ENCODE peak calls at places on chromosomes 5 and 9, in seven cellular contexts. One of them, this sample, is unnamed.

GRCh38 chr5:156406023-156406422 is 79.1 kb downstream of the SGCD start:
- DNase-seq in RWPE1: no peak
- DNase-seq in dorsolateral prefrontal cortex: no peak
- DNase-seq in prostate gland: no peak
- DNase-seq in cardiac muscle cell: no peak
- DNase-seq in IMR-90: no peak
- DNase-seq in neuronal stem cell: no peak
- DNase-seq in this sample: no peak

GRCh38 chr9:72362680-72363139 is 2.3 kb downstream of the ZFAND5 start:
- DNase-seq in neuronal stem cell: no peak
- DNase-seq in RWPE1: no peak
- DNase-seq in prostate gland: peak; percentile 80
- DNase-seq in dorsolateral prefrontal cortex: peak; percentile 73
- DNase-seq in IMR-90: peak; percentile 76
- DNase-seq in cardiac muscle cell: peak; percentile 89
- DNase-seq in this sample: peak; percentile 72

GRCh38 chr5:172477466-172477865 is 23.1 kb upstream of the SH3PXD2B start:
- DNase-seq in cardiac muscle cell: no peak
- DNase-seq in RWPE1: no peak
- DNase-seq in neuronal stem cell: no peak
- DNase-seq in dorsolateral prefrontal cortex: no peak
- DNase-seq in prostate gland: no peak
- DNase-seq in IMR-90: no peak
- DNase-seq in this sample: no peak

GRCh38 chr9:14692536-14692917 is 705 bp downstream of the ZDHHC21 start:
- DNase-seq in IMR-90: no peak
- DNase-seq in cardiac muscle cell: no peak
- DNase-seq in RWPE1: no peak
- DNase-seq in dorsolateral prefrontal cortex: no peak
- DNase-seq in neuronal stem cell: no peak
- DNase-seq in prostate gland: no peak
- DNase-seq in this sample: peak; percentile 49

GRCh38 chr5:41707853-41708603 is 162.2 kb downstream of the OXCT1 start:
- DNase-seq in prostate gland: no peak
- DNase-seq in IMR-90: peak; percentile 76
- DNase-seq in neuronal stem cell: peak; percentile 9
- DNase-seq in RWPE1: peak; percentile 31
- DNase-seq in cardiac muscle cell: peak; percentile 17
- DNase-seq in dorsolateral prefrontal cortex: no peak
- DNase-seq in this sample: peak; percentile 68

GRCh38 chr5:138686668-138687067 is 66.6 kb upstream of the CTNNA1 start:
- DNase-seq in cardiac muscle cell: no peak
- DNase-seq in prostate gland: no peak
- DNase-seq in dorsolateral prefrontal cortex: no peak
- DNase-seq in RWPE1: no peak
- DNase-seq in IMR-90: peak; percentile 51
- DNase-seq in neuronal stem cell: no peak
- DNase-seq in this sample: no peak

GRCh38 chr9:16001856-16002255 is 449.0 kb downstream of the CCDC171 start:
- DNase-seq in RWPE1: no peak
- DNase-seq in cardiac muscle cell: no peak
- DNase-seq in neuronal stem cell: no peak
- DNase-seq in IMR-90: peak; percentile 53
- DNase-seq in dorsolateral prefrontal cortex: no peak
- DNase-seq in prostate gland: no peak
- DNase-seq in this sample: no peak

GRCh38 chr9:127194881-127195713 is 69.5 kb upstream of the GARNL3 start:
- DNase-seq in dorsolateral prefrontal cortex: no peak
- DNase-seq in prostate gland: no peak
- DNase-seq in cardiac muscle cell: no peak
- DNase-seq in IMR-90: peak; percentile 37
- DNase-seq in neuronal stem cell: no peak
- DNase-seq in RWPE1: peak; percentile 78
- DNase-seq in this sample: no peak

GRCh38 chr5:59042683-59043082 is 459.8 kb downstream of the RAB3C start:
- DNase-seq in dorsolateral prefrontal cortex: no peak
- DNase-seq in IMR-90: no peak
- DNase-seq in prostate gland: no peak
- DNase-seq in neuronal stem cell: no peak
- DNase-seq in cardiac muscle cell: peak; percentile 13
- DNase-seq in RWPE1: no peak
- DNase-seq in this sample: no peak

DNA sequence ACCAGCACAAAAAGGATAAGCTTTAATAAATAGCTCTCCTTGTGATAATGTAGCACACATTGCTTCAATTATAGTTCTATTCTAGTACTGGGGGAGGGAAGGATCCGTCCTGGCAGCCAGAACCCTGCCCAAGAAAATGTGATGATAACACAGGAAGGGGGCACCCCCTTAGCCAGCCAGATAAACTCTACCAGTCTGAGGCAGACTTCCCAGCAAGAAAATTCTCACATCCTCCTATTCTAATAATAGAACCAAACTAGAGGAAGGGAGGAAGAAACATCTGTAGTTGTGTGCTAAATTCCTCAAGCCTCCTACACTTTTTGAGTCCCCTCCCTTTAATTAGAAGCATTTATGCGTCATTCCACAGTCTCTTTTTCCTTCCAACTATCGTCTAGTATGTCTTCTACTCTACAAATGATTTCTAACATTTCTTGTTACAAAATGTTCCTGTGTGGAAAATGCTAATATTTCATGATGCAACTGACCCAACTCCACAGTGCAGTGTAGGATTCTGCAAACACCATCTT is 261.0 kb downstream of the SEMA5A start:
- DNase-seq in IMR-90: peak; percentile 58
- DNase-seq in neuronal stem cell: no peak
- DNase-seq in RWPE1: no peak
- DNase-seq in prostate gland: no peak
- DNase-seq in cardiac muscle cell: peak; percentile 29
- DNase-seq in dorsolateral prefrontal cortex: no peak
- DNase-seq in this sample: no peak
- H3K27ac ChIP-seq in IMR-90: no peak overlapping the region
- H3K27ac ChIP-seq in neuronal stem cell: no peak overlapping the region
- H3K27ac ChIP-seq in RWPE1: no peak overlapping the region
- H3K27ac ChIP-seq in prostate gland: peak overlapping the region; percentile 17
- H3K27ac ChIP-seq in cardiac muscle cell: peak overlapping the region; percentile 76
- H3K27ac ChIP-seq in dorsolateral prefrontal cortex: no peak overlapping the region
- H3K27ac ChIP-seq in this sample: no peak overlapping the region

GRCh38 chr5:72402381-72402890 is 82.3 kb downstream of the PTCD2 start:
- DNase-seq in neuronal stem cell: no peak
- DNase-seq in IMR-90: peak; percentile 85
- DNase-seq in cardiac muscle cell: no peak
- DNase-seq in prostate gland: no peak
- DNase-seq in RWPE1: peak; percentile 51
- DNase-seq in dorsolateral prefrontal cortex: no peak
- DNase-seq in this sample: no peak
- H3K27ac ChIP-seq in neuronal stem cell: no peak overlapping the region
- H3K27ac ChIP-seq in IMR-90: no peak overlapping the region
- H3K27ac ChIP-seq in cardiac muscle cell: no peak overlapping the region
- H3K27ac ChIP-seq in prostate gland: no peak overlapping the region
- H3K27ac ChIP-seq in RWPE1: no peak overlapping the region
- H3K27ac ChIP-seq in dorsolateral prefrontal cortex: no peak overlapping the region
- H3K27ac ChIP-seq in this sample: no peak overlapping the region

GRCh38 chr9:106324071-106324470 is 538.9 kb upstream of the ZNF462 start:
- DNase-seq in prostate gland: no peak
- DNase-seq in IMR-90: no peak
- DNase-seq in dorsolateral prefrontal cortex: no peak
- DNase-seq in neuronal stem cell: no peak
- DNase-seq in RWPE1: no peak
- DNase-seq in cardiac muscle cell: peak; percentile 8
- DNase-seq in this sample: no peak
- H3K27ac ChIP-seq in prostate gland: no peak overlapping the region
- H3K27ac ChIP-seq in IMR-90: no peak overlapping the region
- H3K27ac ChIP-seq in dorsolateral prefrontal cortex: peak overlapping the region; percentile 43
- H3K27ac ChIP-seq in neuronal stem cell: peak overlapping the region; percentile 80
- H3K27ac ChIP-seq in RWPE1: no peak overlapping the region
- H3K27ac ChIP-seq in cardiac muscle cell: no peak overlapping the region
- H3K27ac ChIP-seq in this sample: no peak overlapping the region

DNA sequence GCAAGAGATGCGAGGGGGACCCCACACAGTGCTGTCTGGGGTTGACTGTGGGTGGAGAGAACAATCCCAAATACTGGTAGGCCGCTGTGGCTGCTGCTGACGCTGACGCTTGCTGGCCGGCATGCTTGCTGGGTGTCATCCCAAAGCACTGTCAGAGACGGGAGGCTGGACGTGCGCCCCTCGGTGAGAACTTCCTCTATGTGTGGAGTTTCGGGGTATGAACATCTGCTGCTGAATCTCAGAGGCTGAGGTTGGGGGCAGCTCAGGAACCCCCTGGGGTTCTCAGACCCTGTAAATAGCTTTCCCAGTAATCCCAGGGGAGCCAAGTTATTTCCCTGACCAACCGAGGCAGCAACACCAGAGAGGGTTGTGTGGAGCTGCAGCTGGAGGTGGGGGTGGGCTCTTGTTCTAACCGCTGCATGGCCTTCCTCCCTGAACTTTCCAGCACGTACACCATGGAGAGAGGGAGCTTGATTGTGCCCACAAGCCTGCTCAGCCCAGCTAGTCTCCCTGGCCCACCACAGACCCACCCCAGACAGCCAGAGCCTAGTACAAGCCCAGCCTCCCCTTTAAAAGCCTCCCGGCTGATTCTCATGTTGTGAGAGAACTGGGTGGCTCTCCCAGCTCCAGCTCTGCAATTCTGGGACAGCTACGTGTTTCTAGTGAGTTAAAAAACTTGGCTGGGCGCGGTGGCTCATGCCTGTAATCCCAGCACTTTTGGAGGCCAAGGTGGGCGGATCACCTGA is 21.8 kb upstream of the SLC12A7 start:
- DNase-seq in prostate gland: no peak
- DNase-seq in neuronal stem cell: no peak
- DNase-seq in cardiac muscle cell: no peak
- DNase-seq in RWPE1: no peak
- DNase-seq in IMR-90: no peak
- DNase-seq in dorsolateral prefrontal cortex: no peak
- DNase-seq in this sample: peak; percentile 89
- H3K27ac ChIP-seq in prostate gland: no peak overlapping the region
- H3K27ac ChIP-seq in neuronal stem cell: no peak overlapping the region
- H3K27ac ChIP-seq in cardiac muscle cell: no peak overlapping the region
- H3K27ac ChIP-seq in RWPE1: peak overlapping the region; percentile 8
- H3K27ac ChIP-seq in IMR-90: no peak overlapping the region
- H3K27ac ChIP-seq in dorsolateral prefrontal cortex: no peak overlapping the region
- H3K27ac ChIP-seq in this sample: peak overlapping the region; percentile 76

GRCh38 chr5:73544429-73545402 is 20.7 kb downstream of the ANKRA2 start:
- DNase-seq in prostate gland: peak; percentile 96
- DNase-seq in cardiac muscle cell: no peak
- DNase-seq in IMR-90: no peak
- DNase-seq in dorsolateral prefrontal cortex: no peak
- DNase-seq in RWPE1: peak; percentile 53
- DNase-seq in neuronal stem cell: no peak
- DNase-seq in this sample: no peak
- H3K27ac ChIP-seq in prostate gland: peak overlapping the region; percentile 88
- H3K27ac ChIP-seq in cardiac muscle cell: no peak overlapping the region
- H3K27ac ChIP-seq in IMR-90: no peak overlapping the region
- H3K27ac ChIP-seq in dorsolateral prefrontal cortex: no peak overlapping the region
- H3K27ac ChIP-seq in RWPE1: peak overlapping the region; percentile 45
- H3K27ac ChIP-seq in neuronal stem cell: no peak overlapping the region
- H3K27ac ChIP-seq in this sample: no peak overlapping the region

GRCh38 chr5:170226138-170226435 is 6.7 kb upstream of the C5orf58 start:
- DNase-seq in RWPE1: no peak
- DNase-seq in dorsolateral prefrontal cortex: no peak
- DNase-seq in IMR-90: no peak
- DNase-seq in cardiac muscle cell: no peak
- DNase-seq in prostate gland: no peak
- DNase-seq in neuronal stem cell: no peak
- DNase-seq in this sample: no peak
- H3K27ac ChIP-seq in RWPE1: no peak overlapping the region
- H3K27ac ChIP-seq in dorsolateral prefrontal cortex: no peak overlapping the region
- H3K27ac ChIP-seq in IMR-90: no peak overlapping the region
- H3K27ac ChIP-seq in cardiac muscle cell: no peak overlapping the region
- H3K27ac ChIP-seq in prostate gland: no peak overlapping the region
- H3K27ac ChIP-seq in neuronal stem cell: no peak overlapping the region
- H3K27ac ChIP-seq in this sample: no peak overlapping the region

GRCh38 chr9:137814436-137814835 is 63.1 kb upstream of the CACNA1B start:
- DNase-seq in neuronal stem cell: no peak
- DNase-seq in dorsolateral prefrontal cortex: no peak
- DNase-seq in IMR-90: no peak
- DNase-seq in prostate gland: no peak
- DNase-seq in RWPE1: no peak
- DNase-seq in cardiac muscle cell: no peak
- DNase-seq in this sample: no peak

GRCh38 chr9:137813651-137814415 is 63.7 kb upstream of the CACNA1B start:
- DNase-seq in IMR-90: no peak
- DNase-seq in cardiac muscle cell: no peak
- DNase-seq in neuronal stem cell: no peak
- DNase-seq in RWPE1: peak; percentile 50
- DNase-seq in prostate gland: peak; percentile 60
- DNase-seq in dorsolateral prefrontal cortex: no peak
- DNase-seq in this sample: no peak

GRCh38 chr9:137814841-137815240 is 62.7 kb upstream of the CACNA1B start:
- DNase-seq in RWPE1: no peak
- DNase-seq in prostate gland: no peak
- DNase-seq in dorsolateral prefrontal cortex: no peak
- DNase-seq in neuronal stem cell: no peak
- DNase-seq in cardiac muscle cell: no peak
- DNase-seq in IMR-90: no peak
- DNase-seq in this sample: no peak

GRCh38 chr9:137816531-137817235 is 60.9 kb upstream of the CACNA1B start:
- DNase-seq in dorsolateral prefrontal cortex: no peak
- DNase-seq in cardiac muscle cell: no peak
- DNase-seq in RWPE1: no peak
- DNase-seq in IMR-90: no peak
- DNase-seq in neuronal stem cell: no peak
- DNase-seq in prostate gland: no peak
- DNase-seq in this sample: no peak

DNA sequence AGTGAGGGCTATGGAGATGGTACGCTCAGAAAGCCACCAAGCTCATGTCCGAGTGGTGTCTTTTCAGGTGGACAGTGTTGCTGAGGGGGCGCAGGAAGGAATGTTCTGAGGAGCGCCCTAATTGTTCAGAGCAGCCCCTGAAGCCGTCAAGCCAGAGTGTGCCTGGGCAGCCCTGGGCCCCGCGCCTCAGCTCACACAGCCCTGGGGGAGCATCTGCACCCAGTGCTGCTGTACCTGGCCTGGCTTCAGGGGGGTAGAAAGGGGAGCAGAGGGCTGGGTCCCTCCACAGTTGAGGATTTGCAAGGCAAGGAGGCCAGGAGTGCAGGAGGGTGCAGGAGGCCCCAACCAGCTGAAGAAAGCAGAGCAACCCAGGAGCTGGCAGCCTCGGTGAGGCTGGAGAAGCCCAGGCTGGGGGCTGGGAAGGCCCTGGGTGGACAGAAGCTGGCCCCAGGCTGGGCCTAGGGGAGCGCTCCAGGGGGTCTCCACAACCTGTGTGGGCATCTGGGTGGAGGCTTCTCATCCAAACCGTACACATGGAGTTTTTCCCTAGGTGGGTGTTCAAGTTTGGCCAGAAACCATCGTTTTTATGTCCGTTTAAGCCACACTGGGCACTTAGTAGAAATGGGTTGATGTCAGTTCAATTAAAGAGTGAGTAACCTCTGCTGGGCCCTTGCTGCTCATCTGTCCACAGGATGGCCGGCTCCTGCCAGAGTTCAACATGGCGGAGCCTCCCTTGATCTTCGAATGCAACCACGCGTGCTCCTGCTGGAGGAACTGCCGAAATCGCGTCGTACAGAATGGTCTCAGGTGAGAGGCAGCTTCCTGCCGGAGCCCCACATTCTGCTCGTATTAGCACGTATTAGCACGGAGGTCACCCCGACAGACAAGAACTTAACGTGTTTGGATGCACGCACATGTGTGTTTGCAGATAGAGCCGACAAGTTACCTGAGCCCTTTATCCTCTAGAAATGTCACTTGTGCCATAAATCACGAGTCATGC is 62.0 kb upstream of the CACNA1B start:
- DNase-seq in cardiac muscle cell: no peak
- DNase-seq in IMR-90: no peak
- DNase-seq in dorsolateral prefrontal cortex: no peak
- DNase-seq in neuronal stem cell: no peak
- DNase-seq in RWPE1: no peak
- DNase-seq in prostate gland: no peak
- DNase-seq in this sample: no peak
- H3K27ac ChIP-seq in cardiac muscle cell: no peak overlapping the region
- H3K27ac ChIP-seq in IMR-90: no peak overlapping the region
- H3K27ac ChIP-seq in dorsolateral prefrontal cortex: no peak overlapping the region
- H3K27ac ChIP-seq in neuronal stem cell: no peak overlapping the region
- H3K27ac ChIP-seq in RWPE1: peak overlapping the region; percentile 73
- H3K27ac ChIP-seq in prostate gland: no peak overlapping the region
- H3K27ac ChIP-seq in this sample: no peak overlapping the region